ENCODE peak calls at places on chromosomes 4 and X, in seven cellular contexts. B, L, S, R, X, N and A are unnamed samples.

GRCh38 chr4:185903205-185903604 is 91.2 kb upstream of the SORBS2 start:
- DNase-seq in L (no peak), R (no peak), B (peak), N (no peak), S (no peak), X (no peak), A (no peak)

GRCh38 chr4:57114973-57115372 is 4.8 kb upstream of the IGFBP7 start:
- DNase-seq in B (peak), L (no peak), S (no peak), N (peak), R (no peak), X (no peak), A (no peak)

GRCh38 chr4:81499840-81500239 is 28.1 kb upstream of the RASGEF1B start:
- DNase-seq in S (no peak), N (no peak), B (no peak), L (no peak), X (no peak), R (no peak), A (no peak)

GRCh38 chr4:102438873-102439614 is 62.1 kb upstream of the NFKB1 start:
- DNase-seq in B (peak), X (no peak), N (peak), S (peak), L (no peak), R (no peak), A (no peak)

GRCh38 chr4:53889335-53890084 is 174.9 kb downstream of the CHIC2 start:
- DNase-seq in B (peak), R (no peak), L (no peak), X (no peak), N (peak), S (no peak), A (no peak)

GRCh38 chr4:11468901-11469300 is 40.2 kb upstream of the HS3ST1 start:
- DNase-seq in R (no peak), X (no peak), L (no peak), B (no peak), N (no peak), S (no peak), A (no peak)

GRCh38 chr4:104025251-104025650 is 305.5 kb upstream of the TACR3 start:
- DNase-seq in B (no peak), N (no peak), L (no peak), S (no peak), X (no peak), R (no peak), A (no peak)

GRCh38 chr4:105288121-105288520 is 141.4 kb downstream of the TET2 start:
- DNase-seq in R (no peak), S (no peak), X (no peak), B (no peak), N (no peak), L (no peak), A (no peak)

GRCh38 chrX:43676960-43677582 is 21.0 kb downstream of the MAOA start:
- DNase-seq in X (no peak), N (no peak), L (no peak), R (no peak), S (no peak), B (peak), A (peak)

GRCh38 chr4:3484057-3484973 is 21.2 kb downstream of the DOK7 start:
- DNase-seq in N (no peak), X (no peak), L (no peak), B (no peak), R (peak), S (no peak), A (no peak)

GRCh38 chr4:92268642-92269041 is 35.1 kb upstream of the GRID2 start:
- DNase-seq in X (no peak), B (no peak), L (no peak), N (no peak), S (no peak), R (no peak), A (no peak)

GRCh38 chr4:178136736-178137345 is 694.6 kb upstream of the AGA start:
- DNase-seq in S (no peak), B (no peak), N (no peak), R (no peak), X (no peak), L (no peak), A (no peak)

GRCh38 chr4:68906238-68907137 is 45.1 kb downstream of the UGT2A3 start:
- DNase-seq in B (no peak), L (no peak), S (no peak), X (no peak), R (no peak), N (peak), A (no peak)

GRCh38 chr4:6392407-6392806 is 80.0 kb downstream of the PPP2R2C start:
- DNase-seq in L (no peak), X (no peak), N (no peak), B (no peak), R (no peak), S (no peak), A (no peak)

GRCh38 chr4:15295421-15296162 is 132.2 kb upstream of the C1QTNF7 start:
- DNase-seq in S (no peak), L (no peak), X (no peak), N (no peak), R (no peak), B (peak), A (no peak)

GRCh38 chr4:94909645-94910044 is 151.9 kb downstream of the BMPR1B start:
- DNase-seq in B (no peak), N (no peak), L (no peak), R (no peak), X (no peak), S (no peak), A (no peak)

GRCh38 chr4:150283689-150284088 is 205.4 kb downstream of the DCLK2 start:
- DNase-seq in X (no peak), L (no peak), N (peak), S (no peak), B (peak), R (no peak), A (no peak)

GRCh38 chr4:8340721-8341680 is 71.4 kb downstream of the HTRA3 start:
- DNase-seq in B (no peak), X (no peak), S (no peak), N (peak), L (no peak), R (peak), A (no peak)

GRCh38 chr4:1233641-1234277 is 15.2 kb downstream of the CTBP1 start:
- DNase-seq in R (peak), B (no peak), N (peak), X (no peak), L (no peak), S (no peak), A (no peak)

GRCh38 chr4:128349921-128350320 is 62.3 kb upstream of the PGRMC2 start:
- DNase-seq in N (peak), X (no peak), B (peak), L (no peak), R (no peak), S (peak), A (no peak)

GRCh38 chrX:122579036-122579435 is 605.0 kb upstream of the GRIA3 start:
- DNase-seq in S (no peak), B (no peak), L (no peak), X (no peak), N (no peak), R (no peak), A (no peak)

GRCh38 chr4:21802406-21802805 is 146.2 kb downstream of the KCNIP4 start:
- DNase-seq in X (no peak), B (peak), N (peak), S (no peak), R (no peak), L (no peak), A (no peak)

GRCh38 chrX:77814210-77814609 is 28.2 kb upstream of the ATRX start:
- DNase-seq in N (no peak), S (no peak), R (no peak), L (no peak), X (no peak), B (no peak), A (no peak)

GRCh38 chr4:55125763-55126541 is 557 bp upstream of the KDR start:
- DNase-seq in B (peak), R (peak), X (no peak), L (no peak), N (peak), S (no peak), A (no peak)

GRCh38 chr4:141027421-141027820 is 105.8 kb downstream of the RNF150 start:
- DNase-seq in L (no peak), R (no peak), B (peak), S (no peak), X (no peak), N (no peak), A (no peak)

GRCh38 chrX:153501530-153501929 is 6.8 kb downstream of the BGN start:
- DNase-seq in B (no peak), R (no peak), L (no peak), N (no peak), X (no peak), S (no peak), A (no peak)

GRCh38 chrX:153500676-153501280 is 6.0 kb downstream of the BGN start:
- DNase-seq in N (no peak), X (no peak), R (no peak), L (no peak), B (no peak), S (no peak), A (no peak)

GRCh38 chrX:153499876-153500275 is 5.1 kb downstream of the BGN start:
- DNase-seq in S (no peak), R (no peak), X (no peak), N (peak), L (no peak), B (no peak), A (no peak)

GRCh38 chrX:153498453-153498852 is 3.7 kb downstream of the BGN start:
- DNase-seq in L (no peak), B (no peak), N (no peak), X (no peak), S (no peak), R (no peak), A (no peak)

GRCh38 chrX:153499258-153499657 is 4.5 kb downstream of the BGN start:
- DNase-seq in L (no peak), R (no peak), S (no peak), X (no peak), N (peak), B (no peak), A (no peak)
- H3K4me3 ChIP-seq in L (no peak), R (no peak), S (no peak), X (no peak), N (peak), B (no peak), A (no peak)

DNA sequence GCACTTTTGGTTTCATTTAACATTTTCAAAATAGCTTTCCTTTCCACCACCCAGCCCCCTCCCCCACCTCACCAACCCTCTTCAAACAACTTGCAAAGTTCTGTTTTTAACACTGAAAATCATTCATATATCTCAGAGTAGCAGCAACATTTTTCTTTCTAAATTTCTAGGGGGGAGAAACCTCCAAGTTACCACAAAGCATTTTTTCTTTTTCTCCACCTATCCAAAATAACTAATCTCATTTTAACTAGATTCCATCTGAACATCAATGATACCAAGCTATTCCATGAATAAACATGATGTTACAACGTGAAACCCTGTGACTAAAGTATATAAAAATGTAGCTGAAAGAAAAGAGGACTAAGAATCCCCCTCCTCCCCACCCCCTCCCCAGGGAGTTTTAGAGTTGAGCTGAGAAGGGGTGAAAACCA is 5.3 kb downstream of the LDB2 start:
- DNase-seq in L (no peak), S (no peak), N (peak), X (no peak), R (no peak), B (peak), A (no peak)
- H3K4me3 ChIP-seq in L (no peak), S (no peak), N (peak), X (no peak), R (no peak), B (no peak), A (no peak)

GRCh38 chrX:131812847-131813825 is 210.0 kb upstream of the STK26 start:
- DNase-seq in X (peak), S (peak), R (peak), B (peak), N (peak), L (peak), A (peak)

GRCh38 chrX:131818297-131818936 is 204.7 kb upstream of the STK26 start:
- DNase-seq in N (no peak), B (no peak), R (no peak), S (no peak), L (no peak), X (no peak), A (no peak)

GRCh38 chrX:131821945-131822622 is 201.0 kb upstream of the STK26 start:
- DNase-seq in X (no peak), N (peak), B (no peak), R (peak), L (no peak), S (no peak), A (no peak)

DNA sequence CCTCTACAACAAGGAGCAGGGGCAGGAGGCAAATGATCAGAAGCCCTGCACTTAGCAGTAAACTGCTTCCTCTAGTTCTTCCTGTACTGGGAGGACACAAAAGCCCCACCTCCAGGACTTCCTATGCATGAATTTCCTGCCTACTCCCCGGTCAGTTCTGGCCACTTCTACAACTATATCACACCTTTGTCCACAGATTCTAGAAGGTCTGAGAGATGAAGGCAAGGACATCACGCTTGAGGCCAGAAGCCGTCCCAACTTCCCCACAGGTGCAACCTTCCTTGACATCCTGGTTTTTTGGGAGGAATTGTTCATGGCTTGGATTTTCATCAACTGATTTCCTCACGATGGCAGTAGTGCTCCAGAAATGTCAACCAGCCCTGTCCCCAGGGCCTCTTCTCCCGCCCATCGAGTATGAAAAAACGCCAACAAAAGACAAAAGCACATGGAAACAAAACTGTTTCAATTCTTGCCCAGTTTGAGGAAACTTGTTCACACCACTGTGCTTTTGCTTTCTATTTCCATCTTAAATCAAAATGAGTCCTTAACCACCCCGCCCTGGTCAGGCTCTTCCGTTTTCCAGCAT is 206.5 kb upstream of the STK26 start:
- DNase-seq in R (peak), B (no peak), N (peak), L (peak), S (no peak), X (peak), A (peak)
- H3K4me3 ChIP-seq in R (peak), B (no peak), N (peak), L (peak), S (no peak), X (peak), A (peak)

GRCh38 chr4:142551513-142552280 is 294.4 kb downstream of the INPP4B start:
- DNase-seq in B (no peak), S (no peak), N (no peak), L (no peak), R (no peak), X (no peak), A (no peak)

GRCh38 chr4:142550955-142551354 is 295.1 kb downstream of the INPP4B start:
- DNase-seq in R (no peak), N (no peak), B (no peak), S (no peak), X (no peak), L (no peak), A (no peak)

GRCh38 chr4:142549248-142549647 is 296.9 kb downstream of the INPP4B start:
- DNase-seq in R (no peak), N (no peak), L (no peak), X (no peak), S (no peak), B (no peak), A (no peak)

GRCh38 chr4:142548491-142548890 is 297.6 kb downstream of the INPP4B start:
- DNase-seq in X (no peak), N (no peak), L (no peak), B (peak), S (no peak), R (no peak), A (no peak)

GRCh38 chr4:142549726-142550463 is 296.2 kb downstream of the INPP4B start:
- DNase-seq in X (no peak), L (no peak), R (no peak), B (peak), N (peak), S (no peak), A (no peak)
- H3K4me3 ChIP-seq in X (no peak), L (no peak), R (no peak), B (no peak), N (no peak), S (no peak), A (no peak)

DNA sequence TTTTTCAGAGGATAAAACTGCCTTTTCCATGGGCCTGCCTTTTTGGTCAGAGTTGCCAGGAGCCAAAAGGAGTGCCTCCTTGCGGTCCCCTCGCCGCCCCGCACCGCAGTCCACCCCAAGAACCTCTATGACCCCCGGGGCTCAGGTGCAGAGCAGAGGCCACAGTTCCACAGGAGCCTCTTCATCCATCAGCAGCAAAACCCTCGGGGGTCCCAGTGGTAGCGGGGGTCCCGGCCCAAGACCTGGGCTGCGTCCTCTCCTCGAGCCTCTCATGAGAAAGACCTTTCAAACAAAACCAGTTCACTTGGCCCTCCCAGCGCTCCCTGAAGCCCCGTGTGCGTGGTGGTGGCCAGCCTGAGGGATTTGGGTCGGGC is 16.8 kb downstream of the ZFYVE28 start:
- DNase-seq in S (no peak), X (no peak), R (no peak), N (no peak), B (no peak), L (no peak), A (no peak)
- H3K4me3 ChIP-seq in S (no peak), X (no peak), R (no peak), N (peak), B (peak), L (peak), A (peak)

GRCh38 chr4:126004936-126005335 is 690.2 kb downstream of the FAT4 start:
- DNase-seq in B (peak), X (no peak), N (peak), S (no peak), R (no peak), L (no peak), A (no peak)
- H3K4me3 ChIP-seq in B (no peak), X (no peak), N (no peak), S (no peak), R (no peak), L (no peak), A (no peak)

DNA sequence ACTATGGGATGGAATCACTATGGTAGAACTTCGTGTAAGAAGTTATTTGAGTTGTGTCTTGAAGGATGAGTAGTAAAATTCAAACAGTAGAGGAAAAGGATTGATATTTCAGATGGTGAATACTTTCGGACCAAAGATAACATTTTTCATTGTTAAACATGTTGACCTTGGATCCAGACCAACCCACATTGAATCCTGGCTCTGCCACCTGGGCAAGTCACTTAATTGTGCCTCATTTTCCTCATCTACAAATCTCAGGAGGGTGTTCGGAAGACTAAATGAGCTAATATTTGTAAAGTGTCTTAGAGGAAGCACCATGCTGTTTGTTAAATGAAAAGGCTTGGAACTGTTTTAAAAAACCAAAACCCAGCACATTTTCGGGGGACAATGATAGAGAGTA is 1.4 kb upstream of the AIFM1 start:
- DNase-seq in N (no peak), B (no peak), X (no peak), L (no peak), S (no peak), R (no peak), A (no peak)
- H3K4me3 ChIP-seq in N (peak), B (peak), X (no peak), L (no peak), S (peak), R (no peak), A (peak)